ENCODE peak calls at places on chromosomes 6 and 20, in seven cellular contexts. One of them, this sample, is unnamed.

GRCh38 chr6:74715362-74716068 is 490.3 kb downstream of the COL12A1 start:
- DNase-seq in GM04504: no peak
- DNase-seq in progenitor cell of endocrine pancreas: no peak
- DNase-seq in non-pigmented ciliary epithelial cell: no peak
- DNase-seq in lower lobe of right lung: no peak
- DNase-seq in nephron progenitor cell: no peak
- DNase-seq in WTC11: no peak
- DNase-seq in this sample: no peak

GRCh38 chr20:1813101-1813529 is 82.1 kb upstream of the SIRPA start:
- DNase-seq in GM04504: peak
- DNase-seq in progenitor cell of endocrine pancreas: no peak
- DNase-seq in non-pigmented ciliary epithelial cell: peak
- DNase-seq in lower lobe of right lung: no peak
- DNase-seq in nephron progenitor cell: no peak
- DNase-seq in WTC11: no peak
- DNase-seq in this sample: no peak

GRCh38 chr20:11791316-11792228 is 126.1 kb upstream of the BTBD3 start:
- DNase-seq in GM04504: no peak
- DNase-seq in progenitor cell of endocrine pancreas: no peak
- DNase-seq in non-pigmented ciliary epithelial cell: no peak
- DNase-seq in lower lobe of right lung: no peak
- DNase-seq in nephron progenitor cell: no peak
- DNase-seq in WTC11: no peak
- DNase-seq in this sample: no peak

GRCh38 chr6:134235937-134236751 is 81.8 kb downstream of the SGK1 start:
- DNase-seq in GM04504: peak
- DNase-seq in progenitor cell of endocrine pancreas: no peak
- DNase-seq in non-pigmented ciliary epithelial cell: no peak
- DNase-seq in lower lobe of right lung: no peak
- DNase-seq in nephron progenitor cell: no peak
- DNase-seq in WTC11: no peak
- DNase-seq in this sample: no peak

GRCh38 chr20:36004045-36004444 is 35.7 kb downstream of the CNBD2 start:
- DNase-seq in GM04504: no peak
- DNase-seq in progenitor cell of endocrine pancreas: no peak
- DNase-seq in non-pigmented ciliary epithelial cell: no peak
- DNase-seq in lower lobe of right lung: no peak
- DNase-seq in nephron progenitor cell: no peak
- DNase-seq in WTC11: no peak
- DNase-seq in this sample: no peak

GRCh38 chr20:22303523-22303922 is 280.8 kb downstream of the FOXA2 start:
- DNase-seq in GM04504: no peak
- DNase-seq in progenitor cell of endocrine pancreas: no peak
- DNase-seq in non-pigmented ciliary epithelial cell: no peak
- DNase-seq in lower lobe of right lung: no peak
- DNase-seq in nephron progenitor cell: no peak
- DNase-seq in WTC11: peak
- DNase-seq in this sample: no peak

GRCh38 chr20:36792422-36792821 is 18.9 kb upstream of the DSN1 start:
- DNase-seq in GM04504: no peak
- DNase-seq in progenitor cell of endocrine pancreas: no peak
- DNase-seq in non-pigmented ciliary epithelial cell: peak
- DNase-seq in lower lobe of right lung: no peak
- DNase-seq in nephron progenitor cell: peak
- DNase-seq in WTC11: peak
- DNase-seq in this sample: peak

GRCh38 chr6:40957616-40958492 is 81.2 kb downstream of the UNC5CL start:
- DNase-seq in GM04504: peak
- DNase-seq in progenitor cell of endocrine pancreas: no peak
- DNase-seq in non-pigmented ciliary epithelial cell: peak
- DNase-seq in lower lobe of right lung: no peak
- DNase-seq in nephron progenitor cell: no peak
- DNase-seq in WTC11: no peak
- DNase-seq in this sample: no peak

GRCh38 chr6:111707773-111708172 is 102.1 kb upstream of the TRAF3IP2 start:
- DNase-seq in GM04504: no peak
- DNase-seq in progenitor cell of endocrine pancreas: no peak
- DNase-seq in non-pigmented ciliary epithelial cell: no peak
- DNase-seq in lower lobe of right lung: no peak
- DNase-seq in nephron progenitor cell: no peak
- DNase-seq in WTC11: no peak
- DNase-seq in this sample: no peak

GRCh38 chr20:10781526-10781925 is 107.7 kb upstream of the JAG1 start:
- DNase-seq in GM04504: no peak
- DNase-seq in progenitor cell of endocrine pancreas: no peak
- DNase-seq in non-pigmented ciliary epithelial cell: no peak
- DNase-seq in lower lobe of right lung: no peak
- DNase-seq in nephron progenitor cell: no peak
- DNase-seq in WTC11: no peak
- DNase-seq in this sample: no peak

GRCh38 chr20:24151621-24152020 is 163.0 kb upstream of the GGTLC1 start:
- DNase-seq in GM04504: no peak
- DNase-seq in progenitor cell of endocrine pancreas: no peak
- DNase-seq in non-pigmented ciliary epithelial cell: no peak
- DNase-seq in lower lobe of right lung: no peak
- DNase-seq in nephron progenitor cell: no peak
- DNase-seq in WTC11: no peak
- DNase-seq in this sample: no peak

GRCh38 chr20:50071039-50071888 is 41.7 kb downstream of the UBE2V1 start:
- DNase-seq in GM04504: peak
- DNase-seq in progenitor cell of endocrine pancreas: peak
- DNase-seq in non-pigmented ciliary epithelial cell: no peak
- DNase-seq in lower lobe of right lung: peak
- DNase-seq in nephron progenitor cell: peak
- DNase-seq in WTC11: peak
- DNase-seq in this sample: peak

GRCh38 chr6:52650946-52651345 is 20.0 kb upstream of the TMEM14A start:
- DNase-seq in GM04504: no peak
- DNase-seq in progenitor cell of endocrine pancreas: no peak
- DNase-seq in non-pigmented ciliary epithelial cell: no peak
- DNase-seq in lower lobe of right lung: no peak
- DNase-seq in nephron progenitor cell: no peak
- DNase-seq in WTC11: no peak
- DNase-seq in this sample: no peak

GRCh38 chr6:108961985-108962384 is 113.8 kb downstream of the ARMC2 start:
- DNase-seq in GM04504: peak
- DNase-seq in progenitor cell of endocrine pancreas: no peak
- DNase-seq in non-pigmented ciliary epithelial cell: peak
- DNase-seq in lower lobe of right lung: no peak
- DNase-seq in nephron progenitor cell: no peak
- DNase-seq in WTC11: no peak
- DNase-seq in this sample: no peak

GRCh38 chr6:43995137-43995536 is 132.1 kb downstream of the MRPL14 start:
- DNase-seq in GM04504: no peak
- DNase-seq in progenitor cell of endocrine pancreas: no peak
- DNase-seq in non-pigmented ciliary epithelial cell: no peak
- DNase-seq in lower lobe of right lung: no peak
- DNase-seq in nephron progenitor cell: no peak
- DNase-seq in WTC11: no peak
- DNase-seq in this sample: no peak